ENCODE peak calls at places on chromosome 10, in six cellular contexts. E is DND-41, P is endothelial cell of umbilical vein, C is GM23248, L is mammary epithelial cell, Y is MM.1S. S is an unnamed sample.

GRCh38 chr10:49375611-49376010 is 20.3 kb downstream of the DRGX start:
- DNase-seq in C (no peak), E (no peak), L (no peak), Y (no peak), P (no peak), S (no peak)

GRCh38 chr10:62852961-62853702 is 37.0 kb upstream of the EGR2 start:
- DNase-seq in L (no peak), P (no peak), E (no peak), Y (peak), C (no peak), S (peak)

GRCh38 chr10:131214521-131215244 is 96.8 kb downstream of the TCERG1L start:
- DNase-seq in E (no peak), P (no peak), L (no peak), C (no peak), Y (no peak), S (no peak)

GRCh38 chr10:132021046-132021445 is 39.3 kb upstream of the BNIP3 start:
- DNase-seq in P (no peak), E (no peak), Y (no peak), L (no peak), C (no peak), S (no peak)

GRCh38 chr10:2619927-2620326 is 447.4 kb upstream of the PFKP start:
- DNase-seq in C (no peak), E (no peak), P (no peak), Y (no peak), L (no peak), S (no peak)

GRCh38 chr10:1035201-1035600 is 9.5 kb upstream of the IDI2 start:
- DNase-seq in L (no peak), E (no peak), C (no peak), P (no peak), Y (no peak), S (no peak)

GRCh38 chr10:126357169-126357568 is 31.1 kb downstream of the ADAM12 start:
- DNase-seq in C (no peak), P (no peak), L (no peak), E (no peak), Y (no peak), S (no peak)

GRCh38 chr10:71009031-71009605 is 120.8 kb upstream of the PCBD1 start:
- DNase-seq in C (no peak), E (no peak), Y (no peak), P (no peak), L (no peak), S (no peak)

GRCh38 chr10:96829029-96829773 is 2.9 kb upstream of the LCOR start:
- DNase-seq in P (no peak), E (no peak), C (no peak), Y (no peak), L (no peak), S (no peak)

GRCh38 chr10:79424221-79425073 is 21.0 kb downstream of the ZCCHC24 start:
- DNase-seq in C (peak), E (no peak), Y (no peak), P (no peak), L (no peak), S (no peak)

GRCh38 chr10:79943871-79944270 is 5.0 kb downstream of the SFTPD start:
- DNase-seq in Y (no peak), L (no peak), P (no peak), E (no peak), C (no peak), S (no peak)

GRCh38 chr10:15660990-15661389 is 58.7 kb downstream of the ITGA8 start:
- DNase-seq in C (peak), E (no peak), Y (no peak), P (no peak), L (no peak), S (no peak)

GRCh38 chr10:69490876-69491275 is 39.6 kb downstream of the TSPAN15 start:
- DNase-seq in C (no peak), Y (no peak), P (no peak), E (no peak), L (no peak), S (no peak)

GRCh38 chr10:44715081-44715480 is 196.1 kb upstream of the TMEM72 start:
- DNase-seq in Y (no peak), L (no peak), P (no peak), E (no peak), C (peak), S (no peak)

GRCh38 chr10:71262027-71262426 is 49.7 kb downstream of the UNC5B start:
- DNase-seq in P (no peak), L (no peak), C (no peak), E (no peak), Y (no peak), S (no peak)

GRCh38 chr10:105538933-105539332 is 897.8 kb downstream of the SORCS3 start:
- DNase-seq in C (no peak), Y (no peak), P (no peak), E (no peak), L (no peak), S (no peak)

GRCh38 chr10:101319241-101319915 is 34.6 kb upstream of the BTRC start:
- DNase-seq in E (no peak), C (peak), L (peak), Y (no peak), P (no peak), S (no peak)

GRCh38 chr10:119291223-119291900 is 84.0 kb downstream of the GRK5 start:
- DNase-seq in C (no peak), Y (no peak), L (no peak), P (no peak), E (no peak), S (no peak)

GRCh38 chr10:132296671-132297443 is 10.9 kb downstream of the STK32C start:
- DNase-seq in C (no peak), L (no peak), E (no peak), P (no peak), Y (no peak), S (no peak)

GRCh38 chr10:123134058-123134914 is 1.5 kb upstream of the HMX3 start:
- DNase-seq in L (no peak), Y (no peak), P (no peak), C (peak), E (no peak), S (no peak)

DNA sequence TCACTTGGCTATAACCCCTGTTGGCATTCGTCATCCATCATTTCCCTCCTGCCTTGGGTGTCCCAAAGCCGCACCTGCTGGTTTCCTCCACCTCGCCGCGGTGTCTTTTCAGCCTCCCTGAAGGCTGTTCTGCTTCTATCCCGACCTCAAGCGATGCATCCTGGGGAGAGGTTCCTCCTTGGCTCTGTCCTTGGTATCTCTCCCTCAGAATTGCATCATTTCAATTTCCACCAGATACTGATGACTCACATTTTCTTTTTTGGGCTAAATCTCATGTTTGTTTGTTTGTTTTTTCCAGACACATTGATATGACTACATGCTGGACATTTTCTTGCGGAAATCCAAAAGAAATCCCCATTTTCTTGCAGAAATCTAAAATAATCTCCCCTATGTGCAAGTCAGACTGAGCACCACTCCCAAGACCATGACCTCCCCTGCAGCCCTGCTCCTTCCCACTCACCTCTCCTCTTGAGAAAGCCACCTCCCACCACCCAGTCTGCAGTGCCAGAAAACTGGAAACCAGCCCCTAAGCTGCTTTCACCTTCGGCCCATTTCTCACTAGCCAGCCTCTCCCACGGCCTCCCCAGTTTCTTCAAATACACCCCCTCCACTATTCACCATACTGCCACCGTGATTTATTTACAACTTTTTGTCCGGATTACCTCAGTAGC is 260.2 kb upstream of the PRKCQ start:
- DNase-seq in Y (no peak), C (peak), E (no peak), L (peak), P (no peak), S (no peak)
- H3K4me2 ChIP-seq in Y (no peak), C (no peak), E (no peak), L (no peak), P (no peak), S (no peak)

GRCh38 chr10:36030516-36030915 is 388.4 kb upstream of the FZD8 start:
- DNase-seq in E (no peak), L (no peak), P (no peak), Y (peak), C (no peak), S (no peak)
- H3K4me2 ChIP-seq in E (no peak), L (no peak), P (no peak), Y (no peak), C (no peak), S (no peak)

DNA sequence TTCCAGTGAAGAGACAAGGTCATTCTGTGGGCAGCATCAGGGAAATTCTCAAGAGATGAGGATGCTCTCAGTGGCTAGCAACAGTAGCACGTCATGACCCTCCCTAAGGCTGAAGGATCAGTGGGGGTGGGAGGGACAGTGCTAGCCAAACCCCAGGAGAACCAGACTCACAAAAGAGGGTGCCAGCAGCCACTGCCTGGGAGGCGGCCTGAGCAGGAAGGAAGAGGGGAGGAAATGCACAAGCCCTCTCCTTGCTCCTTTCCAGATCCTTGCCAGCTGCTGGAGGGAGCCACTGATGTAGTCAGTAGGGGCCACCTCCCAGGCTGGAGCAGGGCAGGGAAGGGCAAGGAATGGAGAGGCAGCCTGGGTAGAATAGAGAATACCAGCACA is 302.7 kb downstream of the RPS24 start:
- DNase-seq in P (peak), C (peak), L (no peak), Y (no peak), E (no peak), S (no peak)
- H3K4me2 ChIP-seq in P (no peak), C (no peak), L (no peak), Y (no peak), E (no peak), S (no peak)

GRCh38 chr10:13143761-13144160 is 17.6 kb upstream of the MCM10 start:
- DNase-seq in Y (no peak), P (no peak), C (no peak), L (no peak), E (no peak), S (no peak)
- H3K4me2 ChIP-seq in Y (no peak), P (no peak), C (no peak), L (no peak), E (no peak), S (no peak)

GRCh38 chr10:58994226-58995057 is 182.0 kb upstream of the PHYHIPL start:
- DNase-seq in Y (no peak), E (no peak), P (no peak), L (no peak), C (no peak), S (no peak)
- H3K4me2 ChIP-seq in Y (no peak), E (no peak), P (no peak), L (no peak), C (no peak), S (peak)

GRCh38 chr10:117362313-117362712 is 12.9 kb downstream of the PDZD8 start:
- DNase-seq in P (peak), C (peak), E (no peak), L (no peak), Y (no peak), S (no peak)

GRCh38 chr10:117365612-117366011 is 9.6 kb downstream of the PDZD8 start:
- DNase-seq in Y (peak), C (no peak), L (peak), E (no peak), P (peak), S (no peak)

GRCh38 chr10:117363027-117363426 is 12.2 kb downstream of the PDZD8 start:
- DNase-seq in P (no peak), Y (no peak), L (peak), C (peak), E (no peak), S (no peak)

GRCh38 chr10:117366741-117367140 is 8.5 kb downstream of the PDZD8 start:
- DNase-seq in P (no peak), E (no peak), Y (no peak), L (peak), C (no peak), S (no peak)

GRCh38 chr10:117364121-117364960 is 10.9 kb downstream of the PDZD8 start:
- DNase-seq in P (peak), L (no peak), Y (no peak), C (no peak), E (no peak), S (no peak)
- H3K4me2 ChIP-seq in P (no peak), L (peak), Y (no peak), C (peak), E (no peak), S (no peak)

DNA sequence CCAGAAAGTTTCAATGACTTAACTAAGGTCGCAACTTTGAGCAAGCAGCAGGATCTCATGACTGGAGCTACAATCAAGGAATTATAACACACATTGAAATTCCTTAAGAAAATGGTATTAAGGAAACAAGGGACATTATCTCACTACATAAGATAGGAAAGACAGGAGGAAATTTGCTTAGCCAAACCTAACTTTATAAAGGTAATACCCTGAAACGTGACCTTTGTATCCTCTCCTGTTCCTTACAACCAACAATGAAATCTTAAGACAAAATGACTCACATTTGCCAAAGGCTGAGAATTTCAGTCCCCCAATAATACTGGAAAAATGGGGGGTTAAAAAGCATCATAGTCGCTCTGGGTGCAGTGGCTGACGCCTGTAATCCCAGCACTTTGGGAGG is 218.9 kb upstream of the LYZL1 start:
- DNase-seq in C (no peak), E (no peak), Y (no peak), P (no peak), L (no peak), S (no peak)
- H3K4me2 ChIP-seq in C (no peak), E (no peak), Y (no peak), P (no peak), L (no peak), S (no peak)

S was measured in OCI-LY7.